ENCODE peak calls at places on chromosomes 2 and 18, in eight cellular contexts. P is AG04450; H is lung; E is SJSA1; D is testis; I is CD8-positive, alpha-beta memory T cell; M is lower lobe of right lung; Q is neuronal stem cell. A is an unnamed sample.
A peak's percentile ranks its signal among the peaks of the same experiment; 100 is the strongest.

GRCh38 chr2:216119986-216120385 is 10.8 kb downstream of the XRCC5 start:
- DNase-seq in P (no peak), H (no peak), E (no peak), D (no peak), I (no peak), M (no peak), Q (no peak), A (no peak)

GRCh38 chr2:188235364-188235763 is 56.3 kb upstream of the GULP1 start:
- DNase-seq in P (no peak), H (no peak), E (no peak), D (no peak), I (no peak), M (no peak), Q (no peak), A (no peak)

GRCh38 chr2:204840504-204840903 is 295.2 kb downstream of the PARD3B start:
- DNase-seq in P (no peak), H (no peak), E (no peak), D (no peak), I (no peak), M (no peak), Q (no peak), A (no peak)

GRCh38 chr18:51278045-51278649 is 80.7 kb upstream of the MEX3C start:
- DNase-seq in P (no peak), H (no peak), E (no peak), D (peak; percentile 84), I (no peak), M (no peak), Q (peak; percentile 67), A (no peak)

GRCh38 chr18:9726936-9727335 is 18.8 kb downstream of the RAB31 start:
- DNase-seq in P (no peak), H (no peak), E (no peak), D (no peak), I (no peak), M (no peak), Q (no peak), A (no peak)

GRCh38 chr2:78397198-78397597 is 628.3 kb upstream of the REG3G start:
- DNase-seq in P (no peak), H (no peak), E (no peak), D (no peak), I (no peak), M (no peak), Q (no peak), A (no peak)

GRCh38 chr2:135159191-135159590 is 107.1 kb downstream of the RAB3GAP1 start:
- DNase-seq in P (no peak), H (no peak), E (no peak), D (no peak), I (no peak), M (no peak), Q (no peak), A (no peak)

GRCh38 chr2:108965540-108966299 is 23.3 kb downstream of the EDAR start:
- DNase-seq in P (no peak), H (no peak), E (no peak), D (no peak), I (no peak), M (no peak), Q (no peak), A (peak; percentile 75)

GRCh38 chr18:36411745-36412168 is 114.2 kb downstream of the FHOD3 start:
- DNase-seq in P (no peak), H (no peak), E (no peak), D (peak; percentile 26), I (no peak), M (no peak), Q (peak; percentile 12), A (no peak)

GRCh38 chr18:58997811-58998337 is 133.2 kb downstream of the ZNF532 start:
- DNase-seq in P (peak; percentile 44), H (no peak), E (peak; percentile 70), D (no peak), I (no peak), M (no peak), Q (no peak), A (no peak)

GRCh38 chr2:189379731-189380261 is 61.5 kb upstream of the WDR75 start:
- DNase-seq in P (no peak), H (no peak), E (no peak), D (no peak), I (no peak), M (no peak), Q (no peak), A (no peak)

GRCh38 chr2:134218928-134219707 is 34.8 kb upstream of the MGAT5 start:
- DNase-seq in P (no peak), H (no peak), E (no peak), D (no peak), I (peak; percentile 6), M (peak; percentile 56), Q (no peak), A (peak; percentile 57)

GRCh38 chr2:232539298-232540231 is at the start of gene CHRNG:
- DNase-seq in P (no peak), H (no peak), E (no peak), D (no peak), I (no peak), M (peak; percentile 44), Q (no peak), A (no peak)

GRCh38 chr2:57373530-57373929 is 673.1 kb upstream of the VRK2 start:
- DNase-seq in P (no peak), H (no peak), E (no peak), D (no peak), I (no peak), M (no peak), Q (no peak), A (no peak)

GRCh38 chr18:21262244-21262643 is 20.2 kb downstream of the GREB1L start:
- DNase-seq in P (no peak), H (no peak), E (no peak), D (no peak), I (no peak), M (no peak), Q (no peak), A (no peak)

GRCh38 chr2:96143848-96144480 is 1.3 kb downstream of the DUSP2 start:
- DNase-seq in P (no peak), H (no peak), E (no peak), D (no peak), I (peak; percentile 23), M (peak; percentile 44), Q (no peak), A (peak; percentile 70)

GRCh38 chr2:144449028-144449406 is 70.9 kb downstream of the ZEB2 start:
- DNase-seq in P (no peak), H (no peak), E (no peak), D (peak; percentile 50), I (no peak), M (no peak), Q (no peak), A (no peak)

GRCh38 chr2:218444692-218445357 is 25.9 kb downstream of the VIL1 start:
- DNase-seq in P (no peak), H (no peak), E (no peak), D (no peak), I (no peak), M (no peak), Q (no peak), A (no peak)

GRCh38 chr2:10917927-10918326 is 6.2 kb downstream of the KCNF1 start:
- DNase-seq in P (no peak), H (no peak), E (no peak), D (no peak), I (no peak), M (no peak), Q (no peak), A (no peak)

GRCh38 chr2:10919776-10920606 is 8.3 kb downstream of the KCNF1 start:
- DNase-seq in P (no peak), H (no peak), E (no peak), D (no peak), I (no peak), M (no peak), Q (no peak), A (no peak)

GRCh38 chr2:10920764-10921468 is 9.2 kb downstream of the KCNF1 start:
- DNase-seq in P (no peak), H (no peak), E (no peak), D (no peak), I (no peak), M (no peak), Q (no peak), A (no peak)

GRCh38 chr2:10918661-10919414 is 7.1 kb downstream of the KCNF1 start:
- DNase-seq in P (no peak), H (no peak), E (no peak), D (peak; percentile 68), I (no peak), M (no peak), Q (no peak), A (no peak)

GRCh38 chr2:10919415-10919775 is 7.7 kb downstream of the KCNF1 start:
- DNase-seq in P (no peak), H (no peak), E (no peak), D (no peak), I (no peak), M (no peak), Q (no peak), A (no peak)
- H3K27me3 ChIP-seq in P (no peaks in the 10 kb centered on the region), H (no peaks in the 10 kb centered on the region), E (peaks cover 1% of the 10 kb centered on the region), D (no peaks in the 10 kb centered on the region), I (peaks cover 3% of the 10 kb centered on the region), M (peaks cover 12% of the 10 kb centered on the region), Q (peaks cover 7% of the 10 kb centered on the region), A (no peaks in the 10 kb centered on the region)

GRCh38 chr18:62596145-62597005 is 73.5 kb downstream of the ZCCHC2 start:
- DNase-seq in P (no peak), H (no peak), E (no peak), D (no peak), I (no peak), M (no peak), Q (no peak), A (no peak)
- H3K4me3 ChIP-seq in P (peak overlapping the region; percentile 32), H (no peak overlapping the region), E (no peak overlapping the region), D (peak overlapping the region; percentile 40), I (no peak overlapping the region), M (peak overlapping the region; percentile 41), Q (peak overlapping the region; percentile 76), A (no peak overlapping the region)

DNA sequence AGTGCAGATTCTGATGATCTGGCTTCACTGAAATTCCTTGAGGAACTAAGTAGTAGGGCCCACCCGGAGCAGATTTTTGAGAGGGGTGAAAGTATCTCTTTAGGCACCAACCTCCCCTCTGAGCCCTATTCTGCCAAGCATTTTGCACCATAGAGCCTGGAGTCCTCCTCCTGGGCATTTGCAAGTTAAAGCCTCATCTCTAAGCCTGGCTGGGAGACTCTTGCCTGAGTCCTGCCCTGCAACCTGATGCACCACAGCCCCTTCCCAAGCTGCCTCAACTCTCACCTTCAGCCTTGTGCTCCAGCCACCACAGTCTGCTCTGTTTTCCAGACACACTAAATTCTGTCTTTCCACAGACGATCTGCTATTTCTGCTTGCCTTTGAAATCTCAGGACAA is 79.6 kb upstream of the PKDCC start:
- DNase-seq in P (no peak), H (no peak), E (no peak), D (no peak), I (no peak), M (no peak), Q (no peak), A (no peak)
- H3K27ac ChIP-seq in P (no peak overlapping the region), H (no peak overlapping the region), E (no peak overlapping the region), D (no peak overlapping the region), I (no peak overlapping the region), M (no peak overlapping the region), Q (no peak overlapping the region), A (no peak overlapping the region)

GRCh38 chr18:48059363-48060109 is 129.1 kb upstream of the SMAD2 start:
- DNase-seq in P (no peak), H (no peak), E (no peak), D (no peak), I (no peak), M (no peak), Q (no peak), A (no peak)
- H3K27me3 ChIP-seq in P (peaks cover 6% of the 10 kb centered on the region), H (no peaks in the 10 kb centered on the region), E (peaks cover 41% of the 10 kb centered on the region), D (no peaks in the 10 kb centered on the region), I (no peaks in the 10 kb centered on the region), M (no peaks in the 10 kb centered on the region), Q (peaks cover 6% of the 10 kb centered on the region), A (no peaks in the 10 kb centered on the region)

GRCh38 chr18:3803350-3803749 is 353.4 kb downstream of the TGIF1 start:
- DNase-seq in P (no peak), H (no peak), E (no peak), D (no peak), I (no peak), M (no peak), Q (no peak), A (no peak)
- H3K4me3 ChIP-seq in P (no peak overlapping the region), H (no peak overlapping the region), E (no peak overlapping the region), D (no peak overlapping the region), I (no peak overlapping the region), M (no peak overlapping the region), Q (no peak overlapping the region), A (no peak overlapping the region)